ENCODE peak calls at places on chromosomes 6 and 20, in seven cellular contexts. R is fibroblast of lung; F is psoas muscle; P is prostate gland; G is lower lobe of right lung; X is CD4-positive, alpha-beta T cell; Y is OCI-LY7. A is an unnamed sample.
A peak's percentile ranks its signal among the peaks of the same experiment; 100 is the strongest.

GRCh38 chr20:18225652-18226051 is 62.7 kb upstream of the ZNF133 start:
- DNase-seq in Y (no peak), R (no peak), G (no peak), F (no peak), X (no peak), P (no peak), A (no peak)

GRCh38 chr6:122068291-122068769 is 331.1 kb upstream of the HSF2 start:
- DNase-seq in R (no peak), P (no peak), F (no peak), Y (no peak), X (no peak), G (no peak), A (no peak)

GRCh38 chr6:144349690-144350132 is 64.6 kb downstream of the UTRN start:
- DNase-seq in X (no peak), Y (peak; percentile 19), P (no peak), R (peak; percentile 87), G (no peak), F (no peak), A (peak; percentile 57)

GRCh38 chr6:74357329-74357728 is 661.3 kb downstream of the CD109 start:
- DNase-seq in G (no peak), F (no peak), P (no peak), Y (no peak), R (peak; percentile 68), X (no peak), A (no peak)

GRCh38 chr20:52242237-52243230 is 51.0 kb upstream of the ZFP64 start:
- DNase-seq in Y (peak; percentile 57), X (no peak), F (no peak), R (peak; percentile 4), P (no peak), G (no peak), A (peak; percentile 42)

GRCh38 chr6:75287424-75287823 is 2.8 kb upstream of the TMEM30A start:
- DNase-seq in Y (peak; percentile 42), P (no peak), F (no peak), R (no peak), G (no peak), X (no peak), A (no peak)

GRCh38 chr6:88650029-88650619 is 313.3 kb downstream of the RNGTT start:
- DNase-seq in P (no peak), F (no peak), G (no peak), Y (peak; percentile 46), R (peak; percentile 88), X (no peak), A (no peak)

GRCh38 chr6:170266061-170266825 is 24.6 kb downstream of the DLL1 start:
- DNase-seq in G (peak; percentile 21), Y (no peak), F (no peak), R (no peak), P (no peak), X (no peak), A (no peak)

GRCh38 chr6:117615981-117616961 is 14.0 kb upstream of the GOPC start:
- DNase-seq in F (no peak), P (no peak), X (no peak), G (no peak), Y (no peak), R (peak; percentile 96), A (no peak)

GRCh38 chr6:157644043-157644810 is 178.8 kb upstream of the SNX9 start:
- DNase-seq in Y (no peak), R (no peak), X (no peak), F (no peak), P (no peak), G (no peak), A (peak; percentile 38)

GRCh38 chr20:8454137-8454712 is 322.2 kb downstream of the PLCB1 start:
- DNase-seq in R (peak; percentile 93), G (no peak), F (no peak), P (no peak), Y (peak; percentile 53), X (no peak), A (peak; percentile 55)

GRCh38 chr6:68226460-68226859 is 408.6 kb upstream of the ADGRB3 start:
- DNase-seq in P (no peak), R (no peak), Y (peak; percentile 7), X (no peak), F (no peak), G (no peak), A (no peak)

GRCh38 chr6:593139-593906 is 63.6 kb downstream of the HUS1B start:
- DNase-seq in Y (peak; percentile 78), X (peak; percentile 49), G (no peak), P (peak; percentile 55), R (peak; percentile 43), F (no peak), A (peak; percentile 26)

GRCh38 chr6:47690791-47691190 is 7.6 kb upstream of the ADGRF4 start:
- DNase-seq in G (no peak), X (no peak), F (no peak), R (no peak), P (no peak), Y (no peak), A (no peak)

GRCh38 chr6:169571123-169571962 is 130.5 kb downstream of the WDR27 start:
- DNase-seq in R (peak; percentile 90), F (no peak), X (no peak), P (no peak), Y (no peak), G (no peak), A (peak; percentile 60)

DNA sequence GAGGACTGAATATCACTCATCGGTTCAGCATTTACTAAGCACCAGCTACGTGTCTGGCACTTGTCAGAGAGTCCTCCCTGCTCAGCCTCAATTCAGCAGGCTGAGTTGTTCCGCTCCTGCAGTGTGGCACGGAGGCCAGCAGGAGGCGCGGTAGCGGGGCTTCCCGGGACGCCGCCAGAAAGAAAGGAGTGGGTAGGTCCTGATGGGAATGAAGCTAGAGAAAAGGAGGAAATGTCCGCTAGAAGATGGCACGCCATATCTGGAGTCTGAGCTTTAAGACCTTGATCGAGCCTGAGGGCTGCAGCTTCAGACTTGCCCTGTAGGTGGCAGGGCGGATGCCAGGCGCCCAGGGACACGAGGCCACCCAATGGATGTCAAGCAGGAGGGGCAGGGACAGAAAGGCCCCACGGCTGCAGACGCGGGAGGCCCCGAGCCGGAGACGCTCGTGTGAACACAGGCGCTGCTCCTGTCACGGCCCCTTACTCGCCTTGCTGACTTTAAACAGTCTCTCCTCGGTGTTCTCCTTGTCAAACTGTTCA is 18.7 kb downstream of the SERPINB6 start:
- DNase-seq in Y (peak; percentile 82), P (peak; percentile 75), X (peak; percentile 46), F (peak; percentile 86), R (peak; percentile 82), G (peak; percentile 86), A (peak; percentile 44)
- TF ChIP-seq CTCF in Y (peak; percentile 100), P (peak; percentile 97), X (peak; percentile 93), F (peak; percentile 91), R (peak; percentile 99), G (peak; percentile 96), A (peak; percentile 90)

DNA sequence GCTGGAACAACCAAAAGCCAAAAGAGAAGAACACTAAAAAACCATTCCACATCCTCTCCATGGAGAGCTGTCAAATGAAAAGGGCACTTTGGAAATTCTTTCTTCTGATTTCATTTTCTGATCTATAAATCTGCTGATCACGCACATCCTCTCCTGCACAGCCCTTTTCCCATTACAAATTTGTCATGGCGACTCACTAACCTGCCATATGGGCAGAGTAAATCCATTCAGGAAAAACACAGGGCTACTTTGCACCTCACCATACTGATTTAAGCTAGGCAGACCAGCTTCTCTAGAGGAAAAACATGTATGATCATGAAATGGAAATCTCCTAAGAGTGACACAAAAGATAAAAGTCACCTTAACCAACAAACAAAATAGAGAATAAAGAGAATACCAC is 26.0 kb downstream of the TOMM6 start:
- DNase-seq in G (no peak), F (no peak), P (no peak), Y (no peak), R (no peak), X (no peak), A (peak; percentile 15)
- H3K27ac ChIP-seq in G (no peak overlapping the region), F (no peak overlapping the region), P (no peak overlapping the region), Y (no peak overlapping the region), R (no peak overlapping the region), X (no peak overlapping the region), A (no peak overlapping the region)

GRCh38 chr20:60050193-60050960 is 92.2 kb downstream of the CDH26 start:
- DNase-seq in R (no peak), X (no peak), Y (no peak), F (no peak), P (peak; percentile 30), G (no peak), A (peak; percentile 80)
- TF ChIP-seq CTCF in R (no peak), X (no peak), Y (peak; percentile 47), F (no peak), P (peak; percentile 48), G (peak; percentile 41), A (no peak)

DNA sequence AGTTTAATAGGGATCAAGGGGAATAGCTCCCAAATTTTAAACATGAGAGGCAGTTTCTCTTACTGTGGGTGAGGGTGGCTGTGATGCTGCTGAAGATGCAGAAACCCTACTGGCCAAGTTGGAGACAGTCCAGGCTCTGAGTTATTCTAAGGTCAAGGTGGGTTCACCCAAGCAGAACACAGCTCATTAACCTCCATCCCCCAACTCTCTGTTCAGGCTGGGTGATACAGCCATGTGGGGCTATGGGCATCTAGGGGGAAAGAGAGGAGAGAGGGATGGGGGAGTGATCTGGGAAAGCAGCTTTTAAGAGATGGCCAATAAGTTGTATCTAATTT is 18.9 kb upstream of the TRAM2 start:
- DNase-seq in R (no peak), F (no peak), G (no peak), Y (peak; percentile 88), X (no peak), P (no peak), A (no peak)
- H3K27ac ChIP-seq in R (peak overlapping the region; percentile 60), F (peak overlapping the region; percentile 60), G (peak overlapping the region; percentile 54), Y (peak overlapping the region; percentile 89), X (no peak overlapping the region), P (peak overlapping the region; percentile 35), A (peak overlapping the region; percentile 54)

GRCh38 chr20:833450-834150 is at the start of gene FAM110A:
- DNase-seq in G (peak; percentile 98), R (peak; percentile 94), P (peak; percentile 97), X (peak; percentile 94), F (peak; percentile 98), Y (peak; percentile 95), A (peak; percentile 96)
- TF ChIP-seq CTCF in G (no peak), R (no peak), P (no peak), X (no peak), F (no peak), Y (no peak), A (no peak)

A was measured in RWPE1.